ENCODE peak calls at places on chromosomes 7 and 10, in ten cellular contexts. V, T, W, H, N, I, F, X, B and K are unnamed samples.

GRCh38 chr10:95457319-95457886 is 103.8 kb downstream of the SORBS1 start:
- DNase-seq in F (no peak), X (no peak), I (no peak), B (no peak), V (no peak), N (no peak), T (no peak), W (no peak), H (no peak), K (no peak)

GRCh38 chr7:159119851-159120539 is 24.7 kb downstream of the VIPR2 start:
- DNase-seq in N (no peak), V (no peak), T (no peak), B (no peak), X (no peak), F (no peak), H (no peak), W (no peak), I (no peak), K (no peak)

GRCh38 chr7:98230746-98231471 is 19.7 kb downstream of the BHLHA15 start:
- DNase-seq in T (no peak), X (no peak), W (no peak), V (no peak), N (no peak), H (no peak), F (no peak), B (no peak), I (no peak), K (no peak)

GRCh38 chr7:43758029-43758860 is at the start of gene BLVRA:
- DNase-seq in I (no peak), F (peak; percentile 27), T (peak; percentile 53), H (peak; percentile 65), W (no peak), N (peak; percentile 79), X (peak; percentile 49), V (peak; percentile 75), B (peak; percentile 42), K (peak; percentile 43)

GRCh38 chr10:34908472-34908871 is 93.4 kb upstream of the PARD3 start:
- DNase-seq in F (no peak), H (no peak), I (no peak), N (peak; percentile 86), W (peak; percentile 37), V (no peak), T (peak; percentile 16), B (no peak), X (no peak), K (no peak)

GRCh38 chr7:132030883-132031282 is 474.5 kb upstream of the PODXL start:
- DNase-seq in B (no peak), I (no peak), H (no peak), V (no peak), F (no peak), T (no peak), W (no peak), N (no peak), X (no peak), K (peak; percentile 85)

GRCh38 chr7:142469653-142470335 is 211.9 kb upstream of the PRSS58 start:
- DNase-seq in V (no peak), T (no peak), X (no peak), W (no peak), I (no peak), H (no peak), N (no peak), B (no peak), F (no peak), K (no peak)

GRCh38 chr7:100211342-100211780 is 8.4 kb upstream of the PVRIG start:
- DNase-seq in W (no peak), B (no peak), I (peak; percentile 33), X (peak; percentile 47), T (no peak), H (no peak), F (no peak), N (no peak), V (no peak), K (no peak)

GRCh38 chr10:73892314-73893080 is 18.1 kb upstream of the CAMK2G start:
- DNase-seq in W (no peak), V (no peak), B (peak; percentile 56), N (peak; percentile 51), T (peak; percentile 80), F (no peak), X (no peak), H (no peak), I (no peak), K (peak; percentile 44)

GRCh38 chr7:91692800-91693199 is 187.7 kb downstream of the MTERF1 start:
- DNase-seq in V (no peak), N (peak; percentile 20), I (no peak), T (peak; percentile 43), H (no peak), B (peak; percentile 51), W (no peak), F (no peak), X (no peak), K (peak; percentile 57)

GRCh38 chr7:105648561-105649401 is 67.5 kb upstream of the EFCAB10 start:
- DNase-seq in W (no peak), X (no peak), F (no peak), I (no peak), H (peak; percentile 51), V (peak; percentile 55), N (no peak), T (no peak), B (no peak), K (peak; percentile 72)

GRCh38 chr10:132493756-132494290 is 43.8 kb upstream of the INPP5A start:
- DNase-seq in N (no peak), X (no peak), W (no peak), T (no peak), B (no peak), V (no peak), F (no peak), I (no peak), H (no peak), K (no peak)

GRCh38 chr10:4474829-4475228 is 351.2 kb upstream of the AKR1E2 start:
- DNase-seq in W (no peak), I (no peak), F (no peak), X (no peak), H (peak; percentile 38), V (no peak), B (no peak), N (no peak), T (no peak), K (peak; percentile 85)

GRCh38 chr7:66583696-66584095 is 45.0 kb upstream of the KCTD7 start:
- DNase-seq in F (no peak), X (no peak), N (no peak), H (no peak), B (no peak), T (no peak), I (no peak), V (no peak), W (no peak), K (no peak)

GRCh38 chr10:34184901-34185386 is 630.2 kb downstream of the PARD3 start:
- DNase-seq in H (peak; percentile 50), N (no peak), V (no peak), X (no peak), F (no peak), I (no peak), B (peak; percentile 29), W (no peak), T (no peak), K (no peak)